ENCODE peak calls at places on chromosomes 16 and 17, in ten cellular contexts. I is RWPE2, T is neural progenitor cell, R is epithelial cell of esophagus, K is fibroblast of pulmonary artery, O is AG04450, Y is dorsolateral prefrontal cortex, E is lower lobe of right lung, Q is uterus, H is mucosa of descending colon. Z is an unnamed sample.

GRCh38 chr16:75789237-75789636 is 62.9 kb upstream of the CPHXL start:
- DNase-seq in K (peak; percentile 67), O (peak; percentile 4), T (peak; percentile 66), Q (no peak), R (peak; percentile 61), H (no peak), I (no peak), E (no peak), Y (no peak), Z (no peak)

GRCh38 chr17:55426851-55427586 is 5.4 kb upstream of the MMD start:
- DNase-seq in R (peak; percentile 62), O (no peak), E (no peak), Q (no peak), K (peak; percentile 84), T (no peak), I (no peak), Y (no peak), H (no peak), Z (no peak)

GRCh38 chr16:81808933-81809480 is 29.9 kb downstream of the PLCG2 start:
- DNase-seq in R (no peak), I (no peak), Q (no peak), O (no peak), Y (no peak), K (no peak), T (no peak), E (no peak), H (no peak), Z (no peak)

GRCh38 chr16:75238132-75238852 is 13.1 kb downstream of the BCAR1 start:
- DNase-seq in Y (peak; percentile 72), E (peak; percentile 61), I (no peak), R (no peak), T (peak; percentile 46), K (peak; percentile 85), Q (peak; percentile 91), H (peak; percentile 64), O (peak; percentile 74), Z (peak; percentile 96)

GRCh38 chr16:2514333-2515179 is 804 bp downstream of the ATP6V0C start:
- DNase-seq in K (no peak), Q (no peak), O (no peak), E (no peak), I (no peak), T (peak; percentile 48), R (no peak), H (peak; percentile 78), Y (no peak), Z (no peak)

GRCh38 chr17:1573932-1574696 is 11.5 kb upstream of the PITPNA start:
- DNase-seq in T (peak; percentile 85), E (peak; percentile 92), H (peak; percentile 89), Q (peak; percentile 81), I (peak; percentile 75), Y (peak; percentile 82), K (peak; percentile 83), R (peak; percentile 74), O (peak; percentile 55), Z (no peak)

GRCh38 chr16:17395849-17396480 is 74.8 kb downstream of the XYLT1 start:
- DNase-seq in T (no peak), Q (peak; percentile 59), K (peak; percentile 21), E (no peak), I (no peak), R (no peak), O (no peak), H (no peak), Y (no peak), Z (no peak)

GRCh38 chr16:57612494-57612893 is 15.9 kb upstream of the ADGRG1 start:
- DNase-seq in T (no peak), E (no peak), R (no peak), K (no peak), O (no peak), Y (no peak), H (no peak), Q (no peak), I (peak; percentile 41), Z (peak; percentile 50)

GRCh38 chr16:57562066-57562465 is 19.6 kb downstream of the ADGRG5 start:
- DNase-seq in R (no peak), K (no peak), I (peak; percentile 24), O (no peak), Y (no peak), Q (no peak), H (no peak), T (no peak), E (no peak), Z (no peak)

GRCh38 chr16:65121870-65122723 is at the start of gene CDH11:
- DNase-seq in K (peak; percentile 89), Q (peak; percentile 78), R (peak; percentile 73), I (peak; percentile 68), O (peak; percentile 55), H (peak; percentile 58), E (peak; percentile 46), T (peak; percentile 93), Y (peak; percentile 36), Z (peak; percentile 95)

GRCh38 chr17:33196883-33197282 is 96.2 kb downstream of the ASIC2 start:
- DNase-seq in T (no peak), E (no peak), I (no peak), H (no peak), O (no peak), Y (no peak), Q (no peak), R (no peak), K (no peak), Z (no peak)

GRCh38 chr17:34305606-34306005 is 13.6 kb upstream of the CCL8 start:
- DNase-seq in O (no peak), R (no peak), Y (no peak), H (no peak), K (no peak), T (no peak), I (no peak), Q (no peak), E (no peak), Z (no peak)

GRCh38 chr17:34307110-34307509 is 12.1 kb upstream of the CCL8 start:
- DNase-seq in O (no peak), E (no peak), H (no peak), Q (no peak), K (peak; percentile 88), R (no peak), T (no peak), I (no peak), Y (no peak), Z (no peak)

GRCh38 chr17:34305061-34305460 is 14.2 kb upstream of the CCL8 start:
- DNase-seq in I (no peak), R (no peak), E (no peak), K (no peak), T (no peak), H (no peak), O (no peak), Q (no peak), Y (no peak), Z (no peak)

GRCh38 chr17:34308376-34308775 is 10.9 kb upstream of the CCL8 start:
- DNase-seq in E (no peak), Y (no peak), Q (no peak), H (no peak), T (no peak), R (no peak), K (peak; percentile 59), I (no peak), O (no peak), Z (no peak)

GRCh38 chr17:34306466-34306865 is 12.8 kb upstream of the CCL8 start:
- DNase-seq in O (no peak), Q (no peak), K (peak; percentile 91), E (no peak), Y (no peak), I (no peak), T (peak; percentile 35), R (peak; percentile 41), H (no peak), Z (no peak)
- TF ChIP-seq CTCF in O (peak; percentile 61), Q (peak; percentile 33), K (peak; percentile 78), E (peak; percentile 46), Y (peak; percentile 37), I (no peak), T (peak; percentile 56), R (peak; percentile 36), H (no peak), Z (peak; percentile 72)

DNA sequence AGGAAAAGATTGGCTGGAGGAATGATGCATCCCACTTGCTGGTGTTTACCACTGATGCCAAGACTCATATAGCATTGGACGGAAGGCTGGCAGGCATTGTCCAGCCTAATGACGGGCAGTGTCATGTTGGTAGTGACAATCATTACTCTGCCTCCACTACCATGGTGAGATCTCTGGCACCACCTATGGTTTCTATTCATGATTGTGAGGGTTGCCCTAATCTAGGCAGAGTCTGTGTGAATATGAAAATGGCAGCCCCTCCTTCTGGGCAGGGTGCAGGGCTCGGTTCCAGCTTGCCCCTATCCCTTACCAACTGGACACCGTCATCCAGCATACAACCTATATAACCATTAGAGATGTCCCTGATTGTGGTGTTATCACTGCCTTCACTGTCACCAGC is 33.4 kb downstream of the ITGB3 start:
- DNase-seq in O (no peak), K (no peak), E (no peak), Q (no peak), H (no peak), Y (no peak), I (no peak), R (no peak), T (no peak), Z (no peak)
- TF ChIP-seq CTCF in O (no peak), K (no peak), E (no peak), Q (no peak), H (no peak), Y (no peak), I (no peak), R (no peak), T (no peak), Z (no peak)

GRCh38 chr17:18184143-18185007 is 747 bp downstream of the ALKBH5 start:
- DNase-seq in R (peak; percentile 41), K (peak; percentile 33), H (peak; percentile 82), Y (peak; percentile 43), Q (peak; percentile 61), E (peak; percentile 77), I (no peak), O (no peak), T (peak; percentile 68), Z (no peak)
- TF ChIP-seq CTCF in R (no peak), K (no peak), H (no peak), Y (no peak), Q (no peak), E (no peak), I (no peak), O (no peak), T (no peak), Z (no peak)

GRCh38 chr17:10875984-10876555 is 38.2 kb upstream of the PIRT start:
- DNase-seq in O (no peak), I (no peak), Q (peak; percentile 23), H (no peak), K (peak; percentile 41), Y (peak; percentile 44), E (no peak), T (peak; percentile 81), R (peak; percentile 39), Z (no peak)

GRCh38 chr17:10875411-10875810 is 37.5 kb upstream of the PIRT start:
- DNase-seq in T (peak; percentile 73), K (peak; percentile 3), E (no peak), O (no peak), R (no peak), I (no peak), H (no peak), Y (no peak), Q (no peak), Z (no peak)

GRCh38 chr17:10881959-10882358 is 44.1 kb upstream of the PIRT start:
- DNase-seq in Y (no peak), I (no peak), H (no peak), T (no peak), Q (no peak), K (no peak), E (no peak), R (no peak), O (no peak), Z (no peak)

GRCh38 chr17:10879110-10879509 is 41.2 kb upstream of the PIRT start:
- DNase-seq in T (peak; percentile 73), H (no peak), E (no peak), R (peak; percentile 3), Y (no peak), O (no peak), Q (no peak), K (peak; percentile 2), I (no peak), Z (no peak)
- TF ChIP-seq CTCF in T (peak; percentile 81), H (no peak), E (peak; percentile 30), R (no peak), Y (peak; percentile 74), O (no peak), Q (no peak), K (no peak), I (no peak), Z (peak; percentile 69)